ENCODE peak calls at places on chromosomes 4 and X, in nine cellular contexts. B is CD8-positive, alpha-beta memory T cell; K is activated T-helper 1 cell treated with anti-CD3 and anti-CD28 coated beads, Interleukin-2, amount 50 U/mL, for 16 hours; C is GM12892; Z is NCI-H2029; L is GM04504; V is stimulated activated CD8-positive, alpha-beta memory T cell treated with anti-CD3 and anti-CD28 coated beads, Interleukin-4, amount 100 ng/mL, for 4 hours; Q is AG08396; O is mucosa of descending colon. I is an unnamed sample.

GRCh38 chrX:41336447-41336846 is 2.5 kb downstream of the DDX3X start:
- DNase-seq in Z (no peak), V (no peak), C (no peak), O (no peak), K (no peak), Q (no peak), L (no peak), B (no peak), I (no peak)

GRCh38 chr4:169079942-169080827 is 70.1 kb upstream of the CBR4 start:
- DNase-seq in Q (no peak), K (no peak), C (peak), L (no peak), V (no peak), Z (no peak), O (peak), B (no peak), I (no peak)

GRCh38 chrX:2928127-2928582 is 984 bp downstream of the ARSD start:
- DNase-seq in L (peak), Q (peak), K (no peak), Z (no peak), V (no peak), B (no peak), O (peak), C (no peak), I (no peak)

GRCh38 chr4:38782452-38783108 is at the start of gene TLR10:
- DNase-seq in C (no peak), V (no peak), Q (peak), K (no peak), O (no peak), Z (peak), L (no peak), B (peak), I (peak)

GRCh38 chr4:1976416-1977352 is 32.1 kb downstream of the NELFA start:
- DNase-seq in V (no peak), K (no peak), L (no peak), B (no peak), O (no peak), Q (no peak), Z (no peak), C (no peak), I (no peak)

GRCh38 chrX:66046612-66047235 is 6.8 kb upstream of the VSIG4 start:
- DNase-seq in O (no peak), Z (no peak), B (no peak), L (no peak), Q (no peak), K (no peak), V (no peak), C (peak), I (peak)

GRCh38 chr4:179695175-179695574 is 2252.9 kb upstream of the AGA start:
- DNase-seq in B (no peak), L (peak), Z (no peak), O (no peak), V (no peak), K (no peak), Q (no peak), C (no peak), I (no peak)

GRCh38 chr4:85829276-85830051 is 354.5 kb downstream of the ARHGAP24 start:
- DNase-seq in Q (no peak), V (no peak), K (no peak), C (no peak), Z (no peak), L (no peak), B (no peak), O (no peak), I (no peak)

GRCh38 chrX:145178268-145178667 is 69.0 kb upstream of the SPANXN1 start:
- DNase-seq in Z (no peak), Q (no peak), O (no peak), L (no peak), C (no peak), K (no peak), V (no peak), B (no peak), I (no peak)

GRCh38 chr4:149897784-149898183 is 82.1 kb upstream of the IQCM start:
- DNase-seq in C (no peak), L (no peak), Q (no peak), B (no peak), O (no peak), V (no peak), Z (no peak), K (no peak), I (no peak)

GRCh38 chrX:115462406-115462805 is 98.6 kb upstream of the PLS3 start:
- DNase-seq in Q (no peak), L (no peak), V (no peak), O (no peak), B (no peak), C (no peak), Z (no peak), K (no peak), I (no peak)

GRCh38 chr4:6381571-6382123 is 90.8 kb downstream of the PPP2R2C start:
- DNase-seq in O (peak), Q (no peak), L (no peak), C (no peak), B (no peak), K (no peak), V (no peak), Z (no peak), I (no peak)

GRCh38 chrX:44400588-44400987 is 57.1 kb upstream of the EFHC2 start:
- DNase-seq in B (no peak), L (peak), Q (peak), K (no peak), O (no peak), Z (no peak), C (no peak), V (no peak), I (no peak)

GRCh38 chrX:111244238-111244750 is 26.0 kb downstream of the CAPN6 start:
- DNase-seq in B (no peak), Z (no peak), C (no peak), V (no peak), O (no peak), K (no peak), Q (peak), L (no peak), I (no peak)

GRCh38 chr4:169682360-169683047 is 62.1 kb downstream of the CLCN3 start:
- DNase-seq in Q (no peak), V (no peak), Z (no peak), C (no peak), L (no peak), K (no peak), B (no peak), O (no peak), I (no peak)

I was measured in activated naive CD8-positive, alpha-beta T cell treated with anti-CD3 and anti-CD28 coated beads, Interleukin-2, amount 50 U/mL, for 16 hours.